ENCODE peak calls at places on chromosomes 13 and 19, in eight cellular contexts. K, Y, Z, U, F, G, A and E are unnamed samples.

GRCh38 chr13:112879283-112879833 is 89.7 kb upstream of the MCF2L start:
- DNase-seq in A (no peak), F (no peak), G (peak; percentile 50), Y (no peak), U (no peak), Z (no peak), K (no peak), E (no peak)

GRCh38 chr19:14435320-14436050 is 2.4 kb downstream of the PKN1 start:
- DNase-seq in Y (no peak), Z (no peak), K (no peak), F (no peak), U (no peak), G (no peak), A (no peak), E (no peak)

GRCh38 chr19:14048439-14049153 is 13.3 kb downstream of the PALM3 start:
- DNase-seq in G (peak; percentile 48), U (no peak), Z (peak; percentile 25), A (peak; percentile 45), K (peak; percentile 77), Y (no peak), F (no peak), E (no peak)

GRCh38 chr19:19459707-19460251 is 54.3 kb downstream of the GATAD2A start:
- DNase-seq in Z (peak; percentile 77), K (peak; percentile 33), A (no peak), G (peak; percentile 89), F (no peak), Y (no peak), U (no peak), E (no peak)

GRCh38 chr13:110574161-110574560 is 12.6 kb upstream of the RAB20 start:
- DNase-seq in Z (no peak), A (peak; percentile 28), G (peak; percentile 51), U (no peak), Y (no peak), F (no peak), K (peak; percentile 35), E (no peak)

GRCh38 chr19:48970139-48970766 is 5.1 kb downstream of the FTL start:
- DNase-seq in U (no peak), Z (no peak), F (no peak), Y (no peak), K (no peak), G (no peak), A (no peak), E (no peak)

GRCh38 chr13:31053098-31053497 is 108.6 kb downstream of the HSPH1 start:
- DNase-seq in F (no peak), K (no peak), U (no peak), Z (peak; percentile 41), G (peak; percentile 20), Y (no peak), A (no peak), E (no peak)

GRCh38 chr19:33796164-33797100 is at the start of gene KCTD15:
- DNase-seq in U (no peak), K (peak; percentile 61), F (no peak), Y (no peak), A (peak; percentile 74), G (peak; percentile 75), Z (peak; percentile 57), E (no peak)

GRCh38 chr13:35729926-35730627 is 253.6 kb upstream of the MAB21L1 start:
- DNase-seq in G (no peak), Z (no peak), U (no peak), K (no peak), Y (no peak), F (no peak), A (no peak), E (no peak)

GRCh38 chr13:94813920-94814500 is 101.7 kb upstream of the SOX21 start:
- DNase-seq in A (no peak), G (no peak), Z (no peak), U (no peak), Y (no peak), F (no peak), K (no peak), E (no peak)

GRCh38 chr13:39676315-39676876 is 20.9 kb downstream of the COG6 start:
- DNase-seq in F (peak; percentile 58), Y (peak; percentile 90), Z (peak; percentile 67), G (peak; percentile 66), U (no peak), K (peak; percentile 34), A (peak; percentile 60), E (no peak)

GRCh38 chr13:64377606-64378005 is 2852.5 kb downstream of the PCDH9 start:
- DNase-seq in F (no peak), Y (no peak), A (no peak), K (no peak), U (no peak), Z (no peak), G (no peak), E (no peak)

GRCh38 chr13:40986328-40986856 is 32.7 kb downstream of the ELF1 start:
- DNase-seq in G (peak; percentile 32), Y (no peak), K (no peak), A (no peak), F (peak; percentile 49), Z (peak; percentile 30), U (no peak), E (no peak)

GRCh38 chr19:54448774-54449700 is at the start of gene LENG8:
- DNase-seq in K (peak; percentile 98), Z (peak; percentile 99), A (peak; percentile 97), U (peak; percentile 99), Y (peak; percentile 94), G (peak; percentile 99), F (peak; percentile 94), E (peak; percentile 91)

GRCh38 chr19:55423225-55423967 is 15.8 kb upstream of the UBE2S start:
- DNase-seq in A (no peak), G (no peak), F (no peak), U (no peak), K (no peak), Z (peak; percentile 32), Y (no peak), E (no peak)

GRCh38 chr13:79405501-79405830 is 589 bp downstream of the RBM26 start:
- DNase-seq in K (peak; percentile 48), G (peak; percentile 75), A (no peak), Z (no peak), Y (no peak), F (no peak), U (peak; percentile 67), E (no peak)

GRCh38 chr13:43528992-43529391 is 257.8 kb downstream of the ENOX1 start:
- DNase-seq in K (no peak), Z (no peak), A (no peak), U (no peak), Y (no peak), F (no peak), G (peak; percentile 53), E (no peak)

GRCh38 chr13:30892966-30893365 is 13.1 kb upstream of the MEDAG start:
- DNase-seq in U (peak; percentile 84), F (no peak), G (peak; percentile 82), A (peak; percentile 42), Y (no peak), K (peak; percentile 34), Z (peak; percentile 23), E (no peak)

GRCh38 chr19:709965-710714 is 1.4 kb downstream of the PALM start:
- DNase-seq in Y (no peak), F (no peak), K (no peak), U (no peak), Z (no peak), G (no peak), A (no peak), E (no peak)
- H3K4me3 ChIP-seq in Y (peak overlapping the region; percentile 85), F (peak overlapping the region; percentile 64), K (no peak overlapping the region), U (peak overlapping the region; percentile 51), Z (peak overlapping the region; percentile 16), G (no peak overlapping the region), A (peak overlapping the region; percentile 98), E (peak overlapping the region; percentile 56)

GRCh38 chr13:93243375-93244063 is 16.9 kb downstream of the GPC6 start:
- DNase-seq in A (no peak), Y (no peak), U (no peak), G (no peak), K (no peak), Z (no peak), F (no peak), E (no peak)
- H3K4me3 ChIP-seq in A (no peak overlapping the region), Y (no peak overlapping the region), U (peak overlapping the region; percentile 48), G (no peak overlapping the region), K (no peak overlapping the region), Z (no peak overlapping the region), F (no peak overlapping the region), E (peak overlapping the region; percentile 73)

GRCh38 chr13:75194717-75195116 is 287.3 kb downstream of the TBC1D4 start:
- DNase-seq in A (no peak), Y (no peak), Z (no peak), K (no peak), F (no peak), U (peak; percentile 70), G (no peak), E (no peak)
- H3K4me3 ChIP-seq in A (no peak overlapping the region), Y (no peak overlapping the region), Z (no peak overlapping the region), K (no peak overlapping the region), F (no peak overlapping the region), U (no peak overlapping the region), G (no peak overlapping the region), E (no peak overlapping the region)

DNA sequence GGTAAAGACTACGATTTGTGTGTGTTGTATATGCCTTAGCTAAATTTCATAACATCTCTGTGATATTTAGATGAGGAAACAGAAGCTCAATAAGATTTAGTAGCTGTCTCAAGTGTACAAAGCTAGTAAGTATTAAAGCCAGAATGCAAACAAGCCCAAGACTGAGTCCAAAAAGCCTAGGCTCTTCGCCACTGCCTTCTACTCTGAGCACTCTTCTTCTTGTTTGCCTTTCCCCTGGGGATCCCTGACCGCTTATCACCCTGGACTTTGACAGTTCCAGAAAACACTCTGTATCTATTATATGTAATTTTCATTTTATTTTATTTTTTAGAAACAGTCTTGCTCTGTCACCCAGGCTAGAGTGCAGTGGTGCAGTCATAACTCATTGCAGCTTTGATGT is 5.8 kb downstream of the TM9SF2 start:
- DNase-seq in U (no peak), K (no peak), Z (no peak), F (no peak), A (no peak), Y (no peak), G (no peak), E (no peak)
- H3K4me3 ChIP-seq in U (no peak overlapping the region), K (no peak overlapping the region), Z (no peak overlapping the region), F (no peak overlapping the region), A (no peak overlapping the region), Y (no peak overlapping the region), G (no peak overlapping the region), E (no peak overlapping the region)

DNA sequence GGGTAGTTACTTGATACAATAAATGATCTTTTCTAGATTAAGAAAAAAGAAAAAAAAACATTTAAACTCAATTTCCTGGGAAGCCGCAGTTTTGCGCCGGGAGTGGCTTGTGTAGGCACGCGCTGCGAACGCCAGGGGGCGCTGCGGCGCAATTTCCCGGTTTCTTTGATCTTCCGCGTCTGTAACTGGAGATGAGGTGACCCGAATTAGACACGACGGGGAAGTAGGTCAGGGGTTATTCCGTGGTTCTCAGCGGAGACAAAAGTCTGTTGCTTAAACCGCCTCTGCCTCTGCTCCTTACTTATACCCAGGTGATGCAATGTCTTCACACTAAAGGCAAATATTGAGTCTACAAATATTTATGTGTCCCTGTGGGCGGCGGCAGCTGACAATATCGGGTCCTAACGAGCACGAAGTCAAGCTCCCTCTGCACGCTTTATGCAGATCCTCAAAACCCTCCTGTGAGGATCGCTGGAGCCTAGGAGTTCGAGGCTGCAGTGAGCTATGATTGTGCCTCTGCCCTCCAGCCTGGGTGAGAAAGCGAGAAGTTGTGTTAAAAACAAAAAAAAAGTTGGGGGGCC is 15.2 kb downstream of the STXBP2 start:
- DNase-seq in K (peak; percentile 92), Y (no peak), G (peak; percentile 74), F (peak; percentile 29), Z (peak; percentile 88), U (peak; percentile 80), A (peak; percentile 85), E (no peak)
- H3K4me3 ChIP-seq in K (no peak overlapping the region), Y (peak overlapping the region; percentile 71), G (peak overlapping the region; percentile 49), F (peak overlapping the region; percentile 23), Z (no peak overlapping the region), U (no peak overlapping the region), A (no peak overlapping the region), E (peak overlapping the region; percentile 49)